ENCODE peak calls at places on chromosome 18, in four cellular contexts. One of them, this sample, is unnamed.

GRCh38 chr18:29488617-29489016 is 1311.7 kb upstream of the CDH2 start:
- DNase-seq in lower leg skin: no peak
- DNase-seq in transverse colon: no peak
- DNase-seq in stomach: no peak
- DNase-seq in this sample: no peak

GRCh38 chr18:13577091-13577697 is 149.2 kb downstream of the FAM210A start:
- DNase-seq in transverse colon: no peak
- DNase-seq in stomach: no peak
- DNase-seq in lower leg skin: peak
- DNase-seq in this sample: no peak

GRCh38 chr18:58167073-58167472 is 123.0 kb downstream of the NEDD4L start:
- DNase-seq in transverse colon: no peak
- DNase-seq in stomach: no peak
- DNase-seq in lower leg skin: no peak
- DNase-seq in this sample: no peak

GRCh38 chr18:63552581-63552980 is 10.4 kb downstream of the SERPINB12 start:
- DNase-seq in lower leg skin: no peak
- DNase-seq in stomach: no peak
- DNase-seq in transverse colon: no peak
- DNase-seq in this sample: no peak

GRCh38 chr18:39486268-39486667 is 1920.7 kb upstream of the CELF4 start:
- DNase-seq in stomach: no peak
- DNase-seq in transverse colon: no peak
- DNase-seq in lower leg skin: no peak
- DNase-seq in this sample: no peak

GRCh38 chr18:70981400-70982140 is 692.7 kb downstream of the SOCS6 start:
- DNase-seq in stomach: no peak
- DNase-seq in lower leg skin: no peak
- DNase-seq in transverse colon: no peak
- DNase-seq in this sample: no peak

GRCh38 chr18:32847719-32848118 is 74.9 kb upstream of the KLHL14 start:
- DNase-seq in transverse colon: no peak
- DNase-seq in stomach: no peak
- DNase-seq in lower leg skin: no peak
- DNase-seq in this sample: no peak

GRCh38 chr18:21980744-21981143 is 188.6 kb upstream of the GATA6 start:
- DNase-seq in transverse colon: no peak
- DNase-seq in stomach: peak
- DNase-seq in lower leg skin: peak
- DNase-seq in this sample: no peak

GRCh38 chr18:64409511-64409910 is 260.6 kb upstream of the LINC00305 start:
- DNase-seq in transverse colon: no peak
- DNase-seq in stomach: no peak
- DNase-seq in lower leg skin: no peak
- DNase-seq in this sample: peak

GRCh38 chr18:26568926-26569700 is 20.8 kb upstream of the KCTD1 start:
- DNase-seq in lower leg skin: no peak
- DNase-seq in transverse colon: no peak
- DNase-seq in stomach: no peak
- DNase-seq in this sample: no peak

GRCh38 chr18:37299471-37300304 is 265.9 kb downstream of the CELF4 start:
- DNase-seq in stomach: peak
- DNase-seq in transverse colon: peak
- DNase-seq in lower leg skin: peak
- DNase-seq in this sample: peak

GRCh38 chr18:22109535-22109934 is 59.9 kb upstream of the GATA6 start:
- DNase-seq in transverse colon: no peak
- DNase-seq in stomach: no peak
- DNase-seq in lower leg skin: no peak
- DNase-seq in this sample: no peak

GRCh38 chr18:69951182-69951581 is 3.5 kb upstream of the CD226 start:
- DNase-seq in stomach: no peak
- DNase-seq in lower leg skin: no peak
- DNase-seq in transverse colon: no peak
- DNase-seq in this sample: no peak

GRCh38 chr18:5388896-5389295 is 93.4 kb upstream of the ZBTB14 start:
- DNase-seq in stomach: no peak
- DNase-seq in lower leg skin: no peak
- DNase-seq in transverse colon: no peak
- DNase-seq in this sample: no peak

GRCh38 chr18:61286867-61287266 is 46.4 kb upstream of the CDH20 start:
- DNase-seq in lower leg skin: no peak
- DNase-seq in stomach: no peak
- DNase-seq in transverse colon: no peak
- DNase-seq in this sample: no peak

GRCh38 chr18:71327443-71328120 is 1038.7 kb downstream of the SOCS6 start:
- DNase-seq in stomach: no peak
- DNase-seq in transverse colon: no peak
- DNase-seq in lower leg skin: no peak
- DNase-seq in this sample: no peak

GRCh38 chr18:25561923-25562322 is 210.0 kb upstream of the ZNF521 start:
- DNase-seq in stomach: no peak
- DNase-seq in lower leg skin: no peak
- DNase-seq in transverse colon: peak
- DNase-seq in this sample: peak

DNA sequence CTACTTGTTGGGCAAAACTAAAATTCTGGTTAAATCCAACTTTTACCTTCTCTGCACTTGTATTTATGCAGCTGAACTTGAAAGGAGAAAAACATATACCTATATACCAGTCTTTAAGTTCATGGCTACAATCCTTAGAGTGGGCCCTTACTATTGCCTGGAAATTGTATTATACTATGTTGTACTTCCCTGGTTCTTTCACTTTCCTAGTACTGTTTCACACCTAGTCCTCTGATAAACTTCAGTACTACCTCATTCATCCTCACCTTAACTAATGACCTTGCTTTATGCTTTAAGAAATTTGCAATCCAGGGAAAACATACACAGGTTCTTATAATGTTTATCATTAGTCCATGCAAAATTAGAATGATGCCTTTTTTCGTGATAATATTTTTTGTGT is 103.8 kb downstream of the HAUS1 start:
- DNase-seq in lower leg skin: no peak
- DNase-seq in stomach: no peak
- DNase-seq in transverse colon: no peak
- DNase-seq in this sample: no peak
- TF ChIP-seq POLR2A in lower leg skin: no peak
- TF ChIP-seq POLR2A in stomach: no peak
- TF ChIP-seq POLR2A in transverse colon: no peak
- TF ChIP-seq POLR2A in this sample: no peak

GRCh38 chr18:48975817-48976649 is 25.3 kb upstream of the SMAD7 start:
- DNase-seq in transverse colon: peak
- DNase-seq in stomach: peak
- DNase-seq in lower leg skin: no peak
- DNase-seq in this sample: no peak
- TF ChIP-seq POLR2A in transverse colon: no peak
- TF ChIP-seq POLR2A in stomach: no peak
- TF ChIP-seq POLR2A in lower leg skin: no peak
- TF ChIP-seq POLR2A in this sample: no peak

DNA sequence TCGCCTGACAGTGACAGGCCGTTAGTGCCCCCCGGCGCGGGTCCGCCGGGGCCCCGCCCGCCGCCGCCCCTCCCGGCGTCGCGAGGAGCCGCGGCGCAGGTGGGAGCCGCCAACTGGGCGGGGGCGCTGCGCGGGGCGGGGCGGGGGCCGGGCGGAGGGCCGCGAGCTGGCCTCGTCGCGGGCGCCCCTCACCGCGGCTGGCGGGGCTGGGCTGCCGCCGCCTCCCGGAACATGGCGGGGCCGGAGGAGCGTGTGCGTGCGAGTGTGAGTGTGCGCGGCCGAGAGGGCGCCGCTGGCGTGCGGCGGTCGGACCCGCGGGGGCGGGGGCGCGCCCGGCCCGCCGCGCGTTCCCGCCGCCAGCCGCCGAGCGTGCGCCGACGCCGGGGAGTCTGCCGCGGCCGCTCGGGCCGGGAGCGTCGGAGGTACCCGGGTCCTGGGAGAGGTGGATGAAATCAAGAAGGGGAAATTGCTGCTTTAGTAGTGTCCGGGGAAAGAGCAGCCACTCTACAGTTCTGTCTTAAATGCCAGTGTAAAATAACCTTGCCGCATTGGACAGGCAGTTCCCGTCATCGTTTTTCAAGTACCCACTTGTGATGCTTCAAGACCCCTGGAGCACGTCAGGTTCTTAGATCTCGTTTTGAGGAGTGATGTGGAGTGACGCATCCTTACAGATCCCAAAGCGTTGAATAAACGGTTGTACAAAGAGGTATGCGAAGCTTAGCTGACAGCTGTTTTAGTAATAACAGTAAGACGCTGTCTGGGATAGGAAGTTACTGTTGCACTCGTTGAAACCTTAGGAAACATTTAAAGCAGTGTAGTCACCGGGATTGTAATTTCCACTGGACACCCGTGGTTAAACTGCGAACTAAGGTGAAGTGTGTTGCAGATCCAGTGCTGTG is 836 bp downstream of the ANKRD12 start:
- DNase-seq in transverse colon: peak
- DNase-seq in stomach: peak
- DNase-seq in lower leg skin: peak
- DNase-seq in this sample: peak
- TF ChIP-seq POLR2A in transverse colon: peak
- TF ChIP-seq POLR2A in stomach: no peak
- TF ChIP-seq POLR2A in lower leg skin: no peak
- TF ChIP-seq POLR2A in this sample: no peak

DNA sequence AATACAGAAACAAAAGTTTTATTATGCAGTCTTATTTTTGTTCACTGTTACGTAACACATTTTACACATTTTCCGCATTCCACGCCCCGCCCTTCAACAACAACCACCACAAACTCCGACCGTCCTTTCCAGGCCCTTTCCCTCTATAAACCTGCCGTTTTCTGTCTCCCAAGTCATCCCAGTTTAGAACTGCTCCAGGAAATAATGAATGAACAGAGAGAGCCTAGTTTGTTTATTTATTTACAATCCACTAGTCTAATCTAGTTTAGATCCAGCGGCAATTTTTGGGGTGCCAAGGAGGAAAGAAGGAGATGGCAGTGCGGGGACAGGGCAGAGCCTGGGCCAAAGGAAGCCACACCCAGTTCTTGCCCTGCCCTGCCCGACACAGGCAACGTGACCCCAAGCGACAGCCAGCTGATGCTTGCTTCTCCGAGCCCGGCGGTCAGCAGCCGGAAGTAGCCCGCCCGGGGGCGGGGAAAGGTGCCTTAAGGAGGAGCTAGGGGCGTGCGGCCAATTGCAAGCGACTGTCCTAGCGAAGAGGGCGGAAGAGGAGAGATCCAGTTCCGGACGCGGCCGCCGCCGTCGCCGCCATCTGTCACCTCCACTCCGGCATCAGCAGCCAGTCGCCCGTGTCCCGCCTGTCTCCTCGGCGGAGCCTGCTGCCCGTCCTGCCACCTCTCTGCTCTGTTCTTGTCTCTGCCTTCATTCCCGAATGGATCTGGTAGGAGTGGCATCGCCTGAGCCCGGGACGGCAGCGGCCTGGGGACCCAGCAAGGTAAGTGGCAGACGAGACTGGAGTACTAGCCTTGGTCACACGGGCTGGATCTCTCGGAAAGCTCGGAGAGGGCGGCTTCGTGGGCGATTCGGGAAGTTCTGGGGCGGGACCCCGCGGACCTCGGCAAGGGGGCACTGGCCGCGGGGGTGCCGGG is at the start of gene RIOK3:
- DNase-seq in transverse colon: peak
- DNase-seq in lower leg skin: peak
- DNase-seq in stomach: peak
- DNase-seq in this sample: peak
- TF ChIP-seq POLR2A in transverse colon: peak
- TF ChIP-seq POLR2A in lower leg skin: peak
- TF ChIP-seq POLR2A in stomach: no peak
- TF ChIP-seq POLR2A in this sample: peak

GRCh38 chr18:31204833-31205232 is 42.2 kb upstream of the DSC1 start:
- DNase-seq in transverse colon: peak
- DNase-seq in stomach: no peak
- DNase-seq in lower leg skin: no peak
- DNase-seq in this sample: no peak

GRCh38 chr18:31205273-31205672 is 42.6 kb upstream of the DSC1 start:
- DNase-seq in lower leg skin: no peak
- DNase-seq in transverse colon: no peak
- DNase-seq in stomach: no peak
- DNase-seq in this sample: no peak

GRCh38 chr18:31209041-31209440 is 46.4 kb upstream of the DSC1 start:
- DNase-seq in stomach: no peak
- DNase-seq in lower leg skin: no peak
- DNase-seq in transverse colon: no peak
- DNase-seq in this sample: no peak

GRCh38 chr18:31206064-31206463 is 43.4 kb upstream of the DSC1 start:
- DNase-seq in stomach: no peak
- DNase-seq in transverse colon: no peak
- DNase-seq in lower leg skin: no peak
- DNase-seq in this sample: no peak

DNA sequence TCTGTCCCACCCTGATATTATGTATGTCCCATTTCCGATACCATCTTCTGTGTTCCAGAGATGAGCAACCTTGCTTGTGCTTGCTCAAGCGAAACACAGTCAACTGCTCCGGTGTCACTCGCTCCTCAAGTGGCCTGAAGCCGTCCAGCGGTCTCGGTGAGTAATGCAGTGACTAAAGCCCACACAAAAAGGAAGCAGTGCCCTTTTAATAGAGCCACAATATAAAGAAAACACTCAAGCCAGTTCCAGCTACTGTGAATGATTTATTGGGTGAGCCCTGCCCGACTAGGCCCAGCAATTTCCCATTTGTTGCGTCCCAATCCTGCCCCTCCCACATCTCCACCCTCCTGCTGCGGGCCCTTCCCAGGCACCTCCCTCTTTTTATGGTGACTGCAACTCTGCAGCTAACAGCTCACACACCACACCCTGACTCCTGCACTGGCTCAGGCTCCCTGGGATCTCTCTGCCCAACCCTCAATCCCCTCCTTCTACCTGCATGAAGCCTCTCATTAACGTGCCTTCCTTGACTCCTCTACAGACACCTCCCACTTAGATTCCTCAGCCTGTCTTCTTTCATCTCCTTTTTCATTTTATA is 44.2 kb upstream of the DSC1 start:
- DNase-seq in stomach: peak
- DNase-seq in lower leg skin: peak
- DNase-seq in transverse colon: peak
- DNase-seq in this sample: peak
- TF ChIP-seq POLR2A in stomach: no peak
- TF ChIP-seq POLR2A in lower leg skin: no peak
- TF ChIP-seq POLR2A in transverse colon: peak
- TF ChIP-seq POLR2A in this sample: no peak

GRCh38 chr18:76491801-76492668 is 3.0 kb downstream of the ZNF516 start:
- DNase-seq in lower leg skin: peak
- DNase-seq in transverse colon: peak
- DNase-seq in stomach: peak
- DNase-seq in this sample: peak
- TF ChIP-seq POLR2A in lower leg skin: no peak
- TF ChIP-seq POLR2A in transverse colon: peak
- TF ChIP-seq POLR2A in stomach: no peak
- TF ChIP-seq POLR2A in this sample: no peak

GRCh38 chr18:59246796-59247195 is 26.5 kb downstream of the RAX start:
- DNase-seq in transverse colon: no peak
- DNase-seq in stomach: no peak
- DNase-seq in lower leg skin: no peak
- DNase-seq in this sample: no peak
- TF ChIP-seq POLR2A in transverse colon: no peak
- TF ChIP-seq POLR2A in stomach: no peak
- TF ChIP-seq POLR2A in lower leg skin: no peak
- TF ChIP-seq POLR2A in this sample: no peak

GRCh38 chr18:79354350-79354749 is 41.4 kb upstream of the NFATC1 start:
- DNase-seq in transverse colon: no peak
- DNase-seq in stomach: no peak
- DNase-seq in lower leg skin: no peak
- DNase-seq in this sample: no peak
- TF ChIP-seq POLR2A in transverse colon: no peak
- TF ChIP-seq POLR2A in stomach: no peak
- TF ChIP-seq POLR2A in lower leg skin: no peak
- TF ChIP-seq POLR2A in this sample: no peak